ENCODE peak calls at places on chromosomes 11 and 22, in seven cellular contexts. B is coronary artery, S is A549, Z is AG04450, H is transverse colon, Q is kidney, L is pancreas. I is an unnamed sample.

GRCh38 chr11:33315822-33316221 is 58.6 kb downstream of the HIPK3 start:
- DNase-seq in Z (no peak), S (no peak), L (no peak), H (no peak), Q (no peak), B (no peak), I (no peak)

GRCh38 chr11:34132261-34132965 is 27.0 kb downstream of the NAT10 start:
- DNase-seq in L (no peak), Z (no peak), S (no peak), B (no peak), H (no peak), Q (no peak), I (no peak)

GRCh38 chr11:114395776-114396175 is 4.5 kb downstream of the C11orf71 start:
- DNase-seq in L (no peak), Z (no peak), B (no peak), Q (no peak), S (no peak), H (no peak), I (no peak)

GRCh38 chr11:91163619-91164451 is 941.0 kb upstream of the CHORDC1 start:
- DNase-seq in H (no peak), B (no peak), S (no peak), Q (no peak), Z (no peak), L (no peak), I (no peak)

GRCh38 chr11:83004855-83005556 is 66.7 kb downstream of the RAB30 start:
- DNase-seq in S (no peak), L (no peak), H (no peak), B (no peak), Z (no peak), Q (no peak), I (no peak)

GRCh38 chr11:121237686-121238658 is 54.6 kb upstream of the SC5D start:
- DNase-seq in S (no peak), Q (no peak), B (no peak), L (no peak), H (no peak), Z (no peak), I (no peak)

GRCh38 chr22:43377486-43377995 is 34.3 kb upstream of the MPPED1 start:
- DNase-seq in H (no peak), Q (peak; percentile 49), L (no peak), Z (no peak), B (no peak), S (no peak), I (peak; percentile 53)

GRCh38 chr11:91421586-91421985 is 803.0 kb upstream of the FAT3 start:
- DNase-seq in Q (no peak), B (no peak), Z (no peak), S (no peak), L (no peak), H (no peak), I (no peak)

GRCh38 chr11:129131361-129131760 is 60.8 kb downstream of the ARHGAP32 start:
- DNase-seq in B (no peak), L (no peak), S (no peak), H (no peak), Z (no peak), Q (no peak), I (no peak)

GRCh38 chr11:97454988-97455387 is 1065.2 kb downstream of the JRKL start:
- DNase-seq in L (no peak), Z (no peak), Q (no peak), H (no peak), S (no peak), B (no peak), I (no peak)

GRCh38 chr11:17989306-17989705 is 23.5 kb downstream of the SERGEF start:
- DNase-seq in Z (no peak), H (no peak), S (no peak), L (no peak), Q (no peak), B (no peak), I (no peak)

GRCh38 chr11:6129634-6130033 is 22.1 kb downstream of the OR56B4 start:
- DNase-seq in S (no peak), H (no peak), Z (no peak), Q (no peak), B (no peak), L (no peak), I (no peak)

GRCh38 chr22:17339095-17339693 is 30.1 kb upstream of the CECR2 start:
- DNase-seq in Z (no peak), B (no peak), S (no peak), L (no peak), H (no peak), Q (no peak), I (no peak)

GRCh38 chr11:104222464-104222863 is 58.5 kb upstream of the PDGFD start:
- DNase-seq in H (no peak), Z (no peak), L (no peak), Q (no peak), B (no peak), S (no peak), I (no peak)

GRCh38 chr11:94802501-94802900 is 34.3 kb downstream of the AMOTL1 start:
- DNase-seq in S (no peak), Z (no peak), B (no peak), L (no peak), Q (no peak), H (no peak), I (no peak)

GRCh38 chr11:72614381-72614780 is 59.8 kb downstream of the PDE2A start:
- DNase-seq in Q (no peak), Z (no peak), S (no peak), L (no peak), B (no peak), H (no peak), I (no peak)

GRCh38 chr22:32827061-32827602 is 25.6 kb downstream of the TIMP3 start:
- DNase-seq in L (no peak), S (no peak), B (no peak), H (no peak), Q (no peak), Z (no peak), I (no peak)

GRCh38 chr11:134390706-134391105 is 21.3 kb downstream of the B3GAT1 start:
- DNase-seq in Q (no peak), Z (no peak), S (no peak), H (no peak), L (no peak), B (no peak), I (no peak)

GRCh38 chr11:109697140-109697843 is 275.3 kb downstream of the C11orf87 start:
- DNase-seq in S (peak; percentile 0), L (no peak), H (no peak), Q (no peak), Z (peak; percentile 15), B (no peak), I (no peak)

GRCh38 chr11:120091121-120091520 is 46.8 kb downstream of the TRIM29 start:
- DNase-seq in Z (no peak), H (no peak), S (no peak), L (no peak), Q (no peak), B (no peak), I (no peak)

GRCh38 chr22:27686534-27686933 is 115.0 kb downstream of the MN1 start:
- DNase-seq in Z (peak; percentile 24), B (peak; percentile 98), L (peak; percentile 66), H (peak; percentile 34), S (peak; percentile 74), Q (peak; percentile 83), I (peak; percentile 88)

DNA sequence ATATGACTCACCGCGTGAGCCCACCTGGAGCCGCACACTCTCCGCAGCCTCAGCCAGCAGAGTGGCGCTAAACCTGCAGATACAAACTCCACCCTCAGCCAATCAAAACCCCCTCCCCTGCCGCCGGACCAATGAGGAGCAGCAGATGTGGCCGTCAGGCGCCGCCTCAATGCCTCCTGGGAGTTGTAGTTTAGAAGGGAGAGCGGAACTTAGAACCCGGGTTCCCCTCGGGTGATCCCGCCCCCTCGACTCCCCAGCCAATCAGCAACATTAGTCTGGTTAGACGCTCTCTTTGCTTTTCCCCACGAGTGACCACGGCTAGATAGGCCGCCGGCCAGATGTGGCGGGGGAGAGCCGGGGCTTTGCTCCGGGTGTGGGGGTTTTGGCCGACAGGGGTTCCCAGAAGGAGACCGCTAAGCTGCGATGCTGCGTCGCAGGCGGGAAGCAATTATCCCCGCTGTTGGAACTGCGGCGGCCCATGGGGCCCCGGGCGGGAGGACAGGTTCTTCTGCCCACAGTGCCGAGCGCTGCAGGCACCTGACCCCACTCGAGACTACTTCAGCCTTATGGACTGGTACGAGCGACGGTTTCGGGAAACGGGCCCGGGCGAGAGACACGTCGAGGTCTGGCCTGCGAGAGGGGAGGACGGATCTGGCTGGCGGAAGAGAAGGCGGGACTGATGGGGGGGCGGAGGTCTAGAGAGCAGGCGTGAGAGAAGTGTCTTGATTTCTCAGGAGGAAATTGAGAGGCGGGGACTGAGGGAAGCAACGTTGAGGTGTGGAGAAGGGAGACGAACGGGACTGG is at the start of the genes CHEK2 and HSCB:
- DNase-seq in Q (peak; percentile 99), L (peak; percentile 90), B (peak; percentile 99), H (peak; percentile 98), S (peak; percentile 89), Z (peak; percentile 95), I (peak; percentile 98)
- TF ChIP-seq CTCF in Q (no peak), L (no peak), B (no peak), H (no peak), S (no peak), Z (peak; percentile 22), I (peak; percentile 69)

GRCh38 chr11:9527481-9528140 is 45.9 kb upstream of the WEE1 start:
- DNase-seq in H (no peak), B (no peak), Q (no peak), S (no peak), Z (peak; percentile 13), L (no peak), I (no peak)
- H3K27ac ChIP-seq in H (peak overlapping the region; percentile 85), B (peak overlapping the region; percentile 78), Q (no peak overlapping the region), S (peak overlapping the region; percentile 69), Z (peak overlapping the region; percentile 66), L (peak overlapping the region; percentile 7), I (no peak overlapping the region)

GRCh38 chr11:118401151-118401879 is at the start of gene ATP5MG:
- DNase-seq in S (peak; percentile 68), H (peak; percentile 93), Q (peak; percentile 95), L (peak; percentile 93), B (peak; percentile 89), Z (peak; percentile 72), I (peak; percentile 90)
- TF ChIP-seq CTCF in S (no peak), H (no peak), Q (peak; percentile 4), L (no peak), B (no peak), Z (peak; percentile 20), I (peak; percentile 11)

DNA sequence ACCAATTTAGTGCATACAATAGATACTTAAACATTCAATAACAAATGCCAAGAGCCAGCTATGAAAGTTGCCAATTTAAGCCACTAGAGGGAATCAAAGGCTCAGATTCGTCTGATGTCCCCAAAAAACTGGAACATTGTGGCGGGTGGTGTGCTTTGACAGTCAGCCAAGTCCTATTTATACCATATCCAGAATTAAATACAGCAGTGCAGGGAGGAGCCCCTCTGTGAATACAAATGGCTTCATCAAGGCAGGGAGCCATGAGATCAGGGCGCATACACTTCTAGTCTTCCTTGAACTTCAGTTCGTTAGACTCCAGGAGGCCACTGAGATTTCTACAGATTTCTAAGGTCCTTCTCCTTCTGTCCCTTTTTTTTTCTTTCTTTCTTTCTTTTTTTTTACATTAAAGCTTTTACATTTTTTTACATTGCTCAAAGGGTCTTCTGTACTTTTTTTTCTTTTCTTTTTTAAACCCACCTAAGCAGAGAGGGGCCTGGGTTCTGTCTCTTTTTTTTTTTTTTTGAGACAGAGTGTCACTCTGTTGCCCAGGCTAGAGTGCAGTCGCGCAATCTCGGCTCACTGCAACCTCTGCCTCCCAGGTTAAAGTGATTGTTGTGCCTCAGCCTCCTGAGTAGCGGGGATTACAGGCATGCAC is 41.5 kb upstream of the HSPA8 start:
- DNase-seq in L (no peak), S (peak; percentile 26), B (no peak), H (peak; percentile 30), Q (no peak), Z (peak; percentile 34), I (no peak)
- H3K27ac ChIP-seq in L (no peak overlapping the region), S (no peak overlapping the region), B (no peak overlapping the region), H (peak overlapping the region; percentile 38), Q (no peak overlapping the region), Z (no peak overlapping the region), I (no peak overlapping the region)

GRCh38 chr11:84398017-84398626 is 1112.0 kb upstream of the CCDC90B start:
- DNase-seq in L (no peak), H (no peak), S (peak; percentile 4), B (no peak), Q (no peak), Z (no peak), I (no peak)
- TF ChIP-seq CTCF in L (no peak), H (no peak), S (peak; percentile 17), B (no peak), Q (peak; percentile 28), Z (peak; percentile 37), I (peak; percentile 44)

I was measured in dorsolateral prefrontal cortex.